ENCODE peak calls at places on chromosome 16, in six cellular contexts. P is hepatocyte; K is neuronal stem cell; T is right atrium auricular region; X is CD4-positive, alpha-beta memory T cell; E is CD8-positive, alpha-beta memory T cell. C is an unnamed sample. For H3K4me1, the result is how much of the 10 kb centered on the place peaks cover.

GRCh38 chr16:70433456-70434103 is 5.3 kb downstream of the ST3GAL2 start:
- DNase-seq in E (no peak), K (no peak), P (peak), X (no peak), T (peak), C (peak)

GRCh38 chr16:46866286-46866685 is 17.9 kb upstream of the GPT2 start:
- DNase-seq in P (no peak), X (no peak), E (no peak), T (no peak), K (no peak), C (no peak)

GRCh38 chr16:71351558-71351901 is 7.0 kb upstream of the CALB2 start:
- DNase-seq in P (no peak), E (no peak), X (no peak), K (no peak), T (no peak), C (no peak)

GRCh38 chr16:1331712-1332617 is 1.5 kb upstream of the BAIAP3 start:
- DNase-seq in P (peak), T (peak), K (no peak), X (peak), E (peak), C (peak)

GRCh38 chr16:17134586-17134985 is 336.2 kb downstream of the XYLT1 start:
- DNase-seq in T (no peak), P (no peak), X (no peak), K (no peak), E (no peak), C (no peak)

GRCh38 chr16:518858-519257 is 8.7 kb upstream of the CAPN15 start:
- DNase-seq in P (no peak), E (no peak), X (no peak), K (no peak), T (no peak), C (no peak)

GRCh38 chr16:84914273-84914672 is 94.5 kb downstream of the CRISPLD2 start:
- DNase-seq in P (no peak), X (no peak), T (no peak), K (no peak), E (no peak), C (no peak)

GRCh38 chr16:80463303-80463702 is 77.5 kb upstream of the DYNLRB2 start:
- DNase-seq in T (no peak), X (no peak), E (no peak), K (no peak), P (peak), C (no peak)

GRCh38 chr16:52090080-52090479 is 456.9 kb downstream of the TOX3 start:
- DNase-seq in E (no peak), T (no peak), K (no peak), P (no peak), X (no peak), C (no peak)

GRCh38 chr16:80614908-80615696 is 74.3 kb downstream of the DYNLRB2 start:
- DNase-seq in K (no peak), T (no peak), E (no peak), P (peak), X (no peak), C (no peak)

GRCh38 chr16:75108792-75109731 is 7.5 kb downstream of the LDHD start:
- DNase-seq in K (no peak), X (peak), E (peak), P (peak), T (peak), C (peak)

GRCh38 chr16:70772493-70772892 is 28.5 kb downstream of the VAC14 start:
- DNase-seq in K (no peak), X (no peak), P (no peak), E (no peak), T (no peak), C (no peak)

GRCh38 chr16:4208529-4208835 is 33.4 kb downstream of the SRL start:
- DNase-seq in P (no peak), E (no peak), K (no peak), X (no peak), T (no peak), C (no peak)

GRCh38 chr16:379183-379960 is 2.4 kb downstream of the PGAP6 start:
- DNase-seq in T (no peak), X (no peak), K (no peak), E (no peak), P (peak), C (no peak)

GRCh38 chr16:74769791-74770190 is 4.8 kb downstream of the FA2H start:
- DNase-seq in K (no peak), P (no peak), X (no peak), E (no peak), T (peak), C (no peak)

GRCh38 chr16:667113-667779 is 686 bp upstream of the RHOT2 start:
- DNase-seq in X (no peak), T (no peak), K (no peak), E (no peak), P (no peak), C (no peak)

GRCh38 chr16:13120091-13120490 is 218.7 kb downstream of the SHISA9 start:
- DNase-seq in K (no peak), P (no peak), T (no peak), E (no peak), X (no peak), C (no peak)

GRCh38 chr16:50742521-50743150 is 750 bp downstream of the CYLD start:
- DNase-seq in K (no peak), E (peak), P (peak), T (no peak), X (peak), C (no peak)

GRCh38 chr16:4358831-4359561 is 7.9 kb upstream of the PAM16 start:
- DNase-seq in P (peak), X (peak), E (peak), T (no peak), K (peak), C (peak)

GRCh38 chr16:3091551-3091950 is 7.5 kb downstream of the ZSCAN10 start:
- DNase-seq in E (no peak), T (no peak), K (no peak), X (no peak), P (no peak), C (no peak)

GRCh38 chr16:66273644-66274334 is 92.7 kb upstream of the CDH5 start:
- DNase-seq in K (no peak), P (peak), X (no peak), T (no peak), E (no peak), C (no peak)

GRCh38 chr16:11179569-11179968 is 76.4 kb downstream of the SOCS1 start:
- DNase-seq in X (no peak), K (no peak), T (no peak), P (no peak), E (no peak), C (no peak)

GRCh38 chr16:24852281-24852721 is 6.5 kb downstream of the SLC5A11 start:
- DNase-seq in T (no peak), X (no peak), E (no peak), K (no peak), P (no peak), C (no peak)

GRCh38 chr16:78628526-78628925 is 529.1 kb downstream of the WWOX start:
- DNase-seq in E (no peak), X (no peak), K (no peak), T (no peak), P (no peak), C (no peak)

GRCh38 chr16:11609474-11610120 is 22.9 kb upstream of the LITAF start:
- DNase-seq in P (no peak), T (no peak), E (no peak), X (no peak), K (no peak), C (no peak)

GRCh38 chr16:83113317-83113716 is 486.5 kb downstream of the CDH13 start:
- DNase-seq in E (no peak), X (no peak), T (no peak), P (peak), K (peak), C (no peak)

GRCh38 chr16:81709369-81709900 is 69.7 kb upstream of the PLCG2 start:
- DNase-seq in K (no peak), P (no peak), T (no peak), X (no peak), E (no peak), C (no peak)

GRCh38 chr16:14018848-14019247 is 52.3 kb upstream of the MRTFB start:
- DNase-seq in T (no peak), P (no peak), K (no peak), E (no peak), X (no peak), C (no peak)

GRCh38 chr16:65833171-65833871 is 533.2 kb upstream of the CDH5 start:
- DNase-seq in X (no peak), P (peak), T (peak), K (no peak), E (no peak), C (no peak)

GRCh38 chr16:66115373-66115772 is 251.1 kb upstream of the CDH5 start:
- DNase-seq in E (no peak), P (no peak), K (no peak), T (no peak), X (no peak), C (no peak)

GRCh38 chr16:66270333-66270927 is 96.1 kb upstream of the CDH5 start:
- DNase-seq in K (peak), P (peak), X (peak), E (peak), T (peak), C (peak)

GRCh38 chr16:4692460-4693295 is 684 bp upstream of the NUDT16L1 start:
- DNase-seq in P (peak), X (no peak), K (no peak), E (peak), T (no peak), C (no peak)

GRCh38 chr16:70480127-70481105 is 26.0 kb downstream of the FCSK start:
- DNase-seq in X (no peak), K (no peak), T (no peak), P (no peak), E (no peak), C (no peak)

GRCh38 chr16:9144106-9144505 is 52.7 kb downstream of the HAPSTR1 start:
- DNase-seq in T (no peak), P (no peak), X (no peak), K (no peak), E (no peak), C (no peak)

GRCh38 chr16:50539822-50540710 is 8.1 kb upstream of the NKD1 start:
- DNase-seq in X (no peak), P (no peak), K (no peak), E (no peak), T (no peak), C (no peak)

GRCh38 chr16:69376393-69377059 is 9.3 kb downstream of the TERF2 start:
- DNase-seq in P (no peak), X (no peak), T (no peak), E (no peak), K (no peak), C (no peak)

GRCh38 chr16:15996432-15997109 is 47.2 kb downstream of the ABCC1 start:
- DNase-seq in E (no peak), T (peak), X (no peak), K (no peak), P (peak), C (peak)

GRCh38 chr16:66605177-66605999 is 884 bp downstream of the CMTM3 start:
- DNase-seq in K (peak), P (peak), X (peak), T (no peak), E (peak), C (peak)

GRCh38 chr16:85614338-85615013 is 1.4 kb downstream of the GSE1 start:
- DNase-seq in K (peak), T (no peak), E (peak), X (no peak), P (no peak), C (no peak)

GRCh38 chr16:29820730-29821662 is 734 bp downstream of the MVP start:
- DNase-seq in E (peak), P (no peak), X (peak), T (no peak), K (no peak), C (peak)
- H3K4me1 ChIP-seq in E (half or more), P (half or more), X (half or more), T (half or more), K (under half), C (half or more)

GRCh38 chr16:88692861-88693260 is 6.6 kb upstream of the SNAI3 start:
- DNase-seq in T (no peak), P (no peak), X (peak), K (no peak), E (no peak), C (no peak)
- H3K4me3 ChIP-seq in T (no peak), P (no peak), X (no peak), K (no peak), E (peak), C (no peak)

DNA sequence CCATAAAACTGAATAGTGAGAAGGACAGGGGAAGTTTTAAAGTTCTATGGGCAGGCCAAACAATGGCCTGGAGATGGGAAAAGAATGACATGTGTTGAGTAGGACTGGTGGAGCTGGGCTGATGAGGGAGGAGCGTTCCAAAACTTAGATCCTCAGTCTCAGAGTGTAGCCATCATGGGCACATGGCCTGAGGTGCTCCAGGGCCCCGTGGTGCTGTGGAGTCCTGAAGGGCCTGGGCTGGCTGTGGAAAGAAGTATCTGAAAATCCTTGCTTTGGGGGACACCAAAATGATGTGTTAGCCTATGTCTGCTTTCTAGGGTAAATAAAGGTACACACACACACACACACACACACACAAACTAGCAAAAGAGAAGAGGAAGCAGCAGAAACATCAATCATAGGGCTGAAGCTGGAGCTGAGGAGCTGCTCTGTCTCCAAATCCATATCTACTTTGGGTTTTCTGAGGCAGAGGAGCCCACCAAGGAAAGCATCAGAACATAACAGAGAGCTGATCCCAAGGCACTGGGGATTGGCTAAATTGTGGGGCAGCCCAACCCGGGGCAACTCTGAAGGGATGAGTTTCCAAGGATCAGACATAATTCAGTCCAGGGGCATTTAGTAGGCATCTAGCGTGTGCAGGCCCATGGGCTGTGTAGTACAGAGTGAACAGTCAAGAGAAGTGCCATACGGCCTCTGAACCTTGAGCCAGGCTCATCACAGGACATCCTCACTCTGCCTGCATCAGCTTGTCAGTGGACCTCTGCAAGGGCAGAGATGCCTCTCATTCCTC is 85.2 kb downstream of the C16orf78 start:
- DNase-seq in E (no peak), T (no peak), X (no peak), P (no peak), K (no peak), C (no peak)
- H3K4me1 ChIP-seq in E (under half), T (under half), X (under half), P (under half), K (under half), C (under half)

GRCh38 chr16:30924086-30924714 is 828 bp downstream of the FBXL19 start:
- DNase-seq in X (no peak), T (no peak), P (peak), E (no peak), K (peak), C (no peak)
- H3K4me3 ChIP-seq in X (no peak), T (peak), P (peak), E (no peak), K (peak), C (peak)